ENCODE peak calls at places on chromosomes 11 and 22, in five cellular contexts. L, X, V, T and A are unnamed samples.
A peak's percentile ranks its signal among the peaks of the same experiment; 100 is the strongest.

GRCh38 chr11:96122601-96123044 is 198.7 kb upstream of the MTMR2 start:
- DNase-seq in L (no peak), X (no peak), V (no peak), T (no peak), A (no peak)

GRCh38 chr22:16603448-16603768 is 10.8 kb upstream of the CCT8L2 start:
- DNase-seq in L (no peak), X (no peak), V (no peak), T (no peak), A (no peak)

GRCh38 chr22:50305658-50306566 is 1.5 kb downstream of the PLXNB2 start:
- DNase-seq in L (peak; percentile 12), X (no peak), V (peak; percentile 66), T (peak; percentile 93), A (peak; percentile 91)

GRCh38 chr11:134940441-134941125 is 528.5 kb upstream of the B3GAT1 start:
- DNase-seq in L (no peak), X (no peak), V (no peak), T (no peak), A (no peak)

GRCh38 chr22:42807185-42807584 is 49.9 kb downstream of the ARFGAP3 start:
- DNase-seq in L (no peak), X (no peak), V (no peak), T (peak; percentile 41), A (peak; percentile 58)

GRCh38 chr11:67120881-67121710 is 2.0 kb downstream of the KDM2A start:
- DNase-seq in L (peak; percentile 13), X (no peak), V (no peak), T (no peak), A (peak; percentile 43)

GRCh38 chr22:48849963-48850657 is 977.6 kb downstream of the BRD1 start:
- DNase-seq in L (no peak), X (no peak), V (no peak), T (no peak), A (no peak)

GRCh38 chr22:23538502-23538860 is 41.6 kb downstream of the IGLL1 start:
- DNase-seq in L (no peak), X (no peak), V (no peak), T (no peak), A (peak; percentile 47)

GRCh38 chr22:35045451-35045850 is 20.5 kb upstream of the ISX start:
- DNase-seq in L (no peak), X (no peak), V (no peak), T (no peak), A (no peak)

GRCh38 chr11:110028904-110029303 is 64.3 kb upstream of the ZC3H12C start:
- DNase-seq in L (no peak), X (no peak), V (no peak), T (no peak), A (no peak)

GRCh38 chr11:111452146-111452545 is 60.0 kb downstream of the BTG4 start:
- DNase-seq in L (no peak), X (peak; percentile 81), V (no peak), T (no peak), A (peak; percentile 60)

GRCh38 chr11:102780491-102780918 is at the start of gene MMP10:
- DNase-seq in L (no peak), X (no peak), V (peak; percentile 54), T (no peak), A (no peak)

GRCh38 chr22:24772493-24773220 is 1.9 kb downstream of the PIWIL3 start:
- DNase-seq in L (no peak), X (no peak), V (peak; percentile 61), T (no peak), A (no peak)

GRCh38 chr11:43367382-43368178 is 8.9 kb downstream of the TTC17 start:
- DNase-seq in L (no peak), X (no peak), V (no peak), T (no peak), A (no peak)

GRCh38 chr22:49291781-49292180 is 535.9 kb downstream of the BRD1 start:
- DNase-seq in L (no peak), X (peak; percentile 64), V (no peak), T (peak; percentile 35), A (peak; percentile 37)

GRCh38 chr22:48244388-48245118 is 1482.1 kb downstream of the TBC1D22A start:
- DNase-seq in L (no peak), X (no peak), V (no peak), T (no peak), A (no peak)

GRCh38 chr11:116990061-116990473 is 108.2 kb downstream of the SIK3 start:
- DNase-seq in L (no peak), X (no peak), V (no peak), T (no peak), A (no peak)

GRCh38 chr11:83035070-83035854 is 36.4 kb downstream of the RAB30 start:
- DNase-seq in L (no peak), X (no peak), V (no peak), T (no peak), A (no peak)
- TF ChIP-seq POLR2AphosphoS5 in L (no peak), X (no peak), V (no peak), T (peak; percentile 28), A (no peak)

DNA sequence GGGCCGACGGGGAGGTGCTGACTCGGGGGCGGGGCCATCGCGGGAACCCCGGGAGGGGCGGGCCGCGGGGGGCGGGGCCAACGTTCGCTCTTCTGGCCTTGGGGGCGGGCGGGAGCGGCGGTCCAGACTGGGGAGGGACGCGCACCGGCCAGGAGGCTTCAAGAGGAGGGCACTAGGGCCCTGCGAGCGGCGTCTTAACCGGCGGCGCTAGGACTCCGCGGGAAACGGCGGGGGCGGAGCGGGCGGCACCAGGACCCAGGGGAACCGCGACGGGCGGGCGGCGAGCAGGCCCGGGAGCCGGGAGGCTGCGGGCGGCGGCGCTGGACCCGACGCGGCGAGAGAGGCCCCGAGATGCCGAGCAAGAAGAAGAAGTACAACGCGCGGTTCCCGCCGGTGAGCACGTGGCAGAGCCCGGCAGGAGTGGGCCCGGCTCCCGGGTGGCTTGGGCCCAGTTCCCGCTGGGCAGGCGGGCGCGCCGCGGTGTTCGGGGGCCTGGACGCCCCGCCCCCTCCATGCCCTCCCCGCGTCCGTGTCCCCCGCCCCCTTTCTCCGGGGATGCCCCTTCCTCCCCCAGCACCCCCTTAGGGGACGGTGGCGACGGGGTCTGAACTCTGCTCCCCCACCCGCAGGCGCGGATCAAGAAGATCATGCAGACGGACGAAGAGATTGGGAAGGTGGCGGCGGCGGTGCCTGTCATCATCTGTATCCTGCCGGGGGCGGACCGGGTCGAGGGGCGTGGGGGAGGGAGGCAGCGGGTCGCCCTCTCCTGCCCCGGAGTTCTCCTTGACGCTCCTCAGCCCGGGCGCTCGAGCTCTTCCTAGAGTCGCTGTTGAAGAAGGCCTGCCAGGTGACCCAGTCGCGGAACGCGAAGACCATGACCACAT is at the start of gene DRAP1:
- DNase-seq in L (no peak), X (no peak), V (peak; percentile 92), T (peak; percentile 99), A (peak; percentile 99)
- TF ChIP-seq CTCF in L (no peak), X (peak; percentile 31), V (no peak), T (no peak), A (no peak)

GRCh38 chr11:76793391-76793811 is 10.2 kb downstream of the TSKU start:
- DNase-seq in L (no peak), X (no peak), V (no peak), T (no peak), A (peak; percentile 55)

GRCh38 chr11:76792505-76793264 is 9.5 kb downstream of the TSKU start:
- DNase-seq in L (no peak), X (no peak), V (no peak), T (no peak), A (no peak)

GRCh38 chr11:76793834-76794291 is 10.7 kb downstream of the TSKU start:
- DNase-seq in L (no peak), X (no peak), V (no peak), T (no peak), A (peak; percentile 57)

GRCh38 chr11:76790251-76790650 is 7.1 kb downstream of the TSKU start:
- DNase-seq in L (no peak), X (no peak), V (no peak), T (peak; percentile 17), A (peak; percentile 65)

GRCh38 chr11:76791861-76792260 is 8.7 kb downstream of the TSKU start:
- DNase-seq in L (no peak), X (no peak), V (no peak), T (no peak), A (peak; percentile 82)
- TF ChIP-seq POLR2AphosphoS5 in L (no peak), X (no peak), V (no peak), T (peak; percentile 48), A (no peak)

GRCh38 chr11:12219732-12220131 is 109.3 kb downstream of the MICAL2 start:
- DNase-seq in L (no peak), X (no peak), V (no peak), T (no peak), A (no peak)

GRCh38 chr11:12222099-12222751 is 111.8 kb downstream of the MICAL2 start:
- DNase-seq in L (no peak), X (no peak), V (no peak), T (no peak), A (peak; percentile 54)

GRCh38 chr11:12221136-12221535 is 110.7 kb downstream of the MICAL2 start:
- DNase-seq in L (no peak), X (no peak), V (no peak), T (no peak), A (no peak)

GRCh38 chr11:12218909-12219308 is 108.5 kb downstream of the MICAL2 start:
- DNase-seq in L (no peak), X (no peak), V (no peak), T (no peak), A (no peak)

DNA sequence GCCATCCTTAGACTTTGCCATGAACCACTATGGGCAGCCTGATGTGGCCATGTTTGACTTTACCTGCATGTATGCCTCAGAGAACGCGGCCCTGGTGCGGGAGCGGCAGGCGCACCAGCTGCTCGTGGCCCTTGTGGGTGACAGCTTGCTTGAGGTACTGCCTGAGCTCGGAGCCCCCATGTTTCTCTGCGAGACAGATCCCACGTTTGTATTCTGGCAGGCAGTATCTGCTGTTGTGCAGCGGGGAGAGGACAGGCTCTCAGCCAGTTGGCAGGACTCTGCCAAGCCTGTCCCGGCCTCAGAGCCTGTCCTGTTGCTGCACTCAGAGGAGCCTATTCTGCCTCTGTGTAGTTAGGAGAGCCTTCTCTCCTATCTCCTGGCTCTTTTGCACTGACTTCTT is 109.9 kb downstream of the MICAL2 start:
- DNase-seq in L (no peak), X (no peak), V (no peak), T (no peak), A (no peak)
- TF ChIP-seq CTCF in L (no peak), X (no peak), V (no peak), T (no peak), A (no peak)

GRCh38 chr11:126549273-126549585 is 193.7 kb downstream of the ST3GAL4 start:
- DNase-seq in L (no peak), X (no peak), V (no peak), T (no peak), A (no peak)
- TF ChIP-seq POLR2AphosphoS5 in L (no peak), X (no peak), V (no peak), T (no peak), A (no peak)